ENCODE peak calls at places on chromosomes 6 and 20, in six cellular contexts. One of them, this sample, is unnamed.

GRCh38 chr20:5908981-5909380 is 41.4 kb downstream of the TRMT6 start:
- DNase-seq in HCT116: no peak
- DNase-seq in GM12878: no peak
- DNase-seq in SK-N-SH: no peak
- DNase-seq in H1: no peak
- DNase-seq in K562: no peak
- DNase-seq in this sample: no peak

GRCh38 chr20:58852559-58853271 is at the start of gene GNAS:
- DNase-seq in HCT116: no peak
- DNase-seq in GM12878: no peak
- DNase-seq in SK-N-SH: peak
- DNase-seq in H1: peak
- DNase-seq in K562: peak
- DNase-seq in this sample: peak

GRCh38 chr6:170269873-170270541 is 20.9 kb downstream of the DLL1 start:
- DNase-seq in HCT116: no peak
- DNase-seq in GM12878: no peak
- DNase-seq in SK-N-SH: no peak
- DNase-seq in H1: no peak
- DNase-seq in K562: no peak
- DNase-seq in this sample: no peak

GRCh38 chr6:8195040-8195713 is 92.8 kb upstream of the EEF1E1 start:
- DNase-seq in HCT116: peak
- DNase-seq in GM12878: no peak
- DNase-seq in SK-N-SH: peak
- DNase-seq in H1: no peak
- DNase-seq in K562: peak
- DNase-seq in this sample: no peak

GRCh38 chr20:35199696-35200095 is 26.8 kb upstream of the MMP24 start:
- DNase-seq in HCT116: no peak
- DNase-seq in GM12878: no peak
- DNase-seq in SK-N-SH: no peak
- DNase-seq in H1: no peak
- DNase-seq in K562: no peak
- DNase-seq in this sample: no peak

GRCh38 chr20:7856756-7857155 is 83.5 kb downstream of the HAO1 start:
- DNase-seq in HCT116: no peak
- DNase-seq in GM12878: no peak
- DNase-seq in SK-N-SH: no peak
- DNase-seq in H1: no peak
- DNase-seq in K562: no peak
- DNase-seq in this sample: no peak

GRCh38 chr6:28383235-28384142 is 16.1 kb downstream of the ZSCAN12 start:
- DNase-seq in HCT116: peak
- DNase-seq in GM12878: no peak
- DNase-seq in SK-N-SH: peak
- DNase-seq in H1: peak
- DNase-seq in K562: peak
- DNase-seq in this sample: peak

GRCh38 chr20:38748863-38749153 is 548 bp downstream of the ACTR5 start:
- DNase-seq in HCT116: peak
- DNase-seq in GM12878: no peak
- DNase-seq in SK-N-SH: no peak
- DNase-seq in H1: no peak
- DNase-seq in K562: peak
- DNase-seq in this sample: peak

GRCh38 chr6:44457606-44458005 is 70.1 kb downstream of the CDC5L start:
- DNase-seq in HCT116: no peak
- DNase-seq in GM12878: no peak
- DNase-seq in SK-N-SH: no peak
- DNase-seq in H1: no peak
- DNase-seq in K562: no peak
- DNase-seq in this sample: no peak

GRCh38 chr6:46090115-46091079 is 39.4 kb upstream of the ENPP4 start:
- DNase-seq in HCT116: peak
- DNase-seq in GM12878: peak
- DNase-seq in SK-N-SH: peak
- DNase-seq in H1: no peak
- DNase-seq in K562: peak
- DNase-seq in this sample: peak

GRCh38 chr6:33752139-33753015 is 5.7 kb upstream of the IP6K3 start:
- DNase-seq in HCT116: no peak
- DNase-seq in GM12878: no peak
- DNase-seq in SK-N-SH: no peak
- DNase-seq in H1: no peak
- DNase-seq in K562: no peak
- DNase-seq in this sample: no peak

GRCh38 chr6:129686941-129687627 is 22.9 kb downstream of the ARHGAP18 start:
- DNase-seq in HCT116: no peak
- DNase-seq in GM12878: peak
- DNase-seq in SK-N-SH: no peak
- DNase-seq in H1: no peak
- DNase-seq in K562: no peak
- DNase-seq in this sample: no peak

GRCh38 chr6:111661541-111662041 is 55.9 kb upstream of the TRAF3IP2 start:
- DNase-seq in HCT116: no peak
- DNase-seq in GM12878: no peak
- DNase-seq in SK-N-SH: no peak
- DNase-seq in H1: peak
- DNase-seq in K562: peak
- DNase-seq in this sample: peak

GRCh38 chr6:54579011-54579410 is 267.6 kb upstream of the FAM83B start:
- DNase-seq in HCT116: no peak
- DNase-seq in GM12878: no peak
- DNase-seq in SK-N-SH: no peak
- DNase-seq in H1: no peak
- DNase-seq in K562: no peak
- DNase-seq in this sample: no peak

GRCh38 chr6:155315516-155315871 is 1.2 kb upstream of the TFB1M start:
- DNase-seq in HCT116: no peak
- DNase-seq in GM12878: no peak
- DNase-seq in SK-N-SH: no peak
- DNase-seq in H1: no peak
- DNase-seq in K562: peak
- DNase-seq in this sample: no peak

GRCh38 chr20:53176133-53176532 is 204.0 kb downstream of the TSHZ2 start:
- DNase-seq in HCT116: no peak
- DNase-seq in GM12878: no peak
- DNase-seq in SK-N-SH: no peak
- DNase-seq in H1: no peak
- DNase-seq in K562: no peak
- DNase-seq in this sample: no peak

GRCh38 chr6:152721956-152722355 is 24.3 kb downstream of the MYCT1 start:
- DNase-seq in HCT116: no peak
- DNase-seq in GM12878: no peak
- DNase-seq in SK-N-SH: no peak
- DNase-seq in H1: no peak
- DNase-seq in K562: no peak
- DNase-seq in this sample: no peak

GRCh38 chr6:152726313-152726712 is 24.3 kb upstream of the VIP start:
- DNase-seq in HCT116: no peak
- DNase-seq in GM12878: no peak
- DNase-seq in SK-N-SH: no peak
- DNase-seq in H1: no peak
- DNase-seq in K562: no peak
- DNase-seq in this sample: no peak

GRCh38 chr6:152723398-152723797 is 25.7 kb downstream of the MYCT1 start:
- DNase-seq in HCT116: no peak
- DNase-seq in GM12878: no peak
- DNase-seq in SK-N-SH: no peak
- DNase-seq in H1: no peak
- DNase-seq in K562: no peak
- DNase-seq in this sample: no peak

GRCh38 chr6:152716322-152716721 is 18.6 kb downstream of the MYCT1 start:
- DNase-seq in HCT116: no peak
- DNase-seq in GM12878: no peak
- DNase-seq in SK-N-SH: no peak
- DNase-seq in H1: no peak
- DNase-seq in K562: no peak
- DNase-seq in this sample: no peak

DNA sequence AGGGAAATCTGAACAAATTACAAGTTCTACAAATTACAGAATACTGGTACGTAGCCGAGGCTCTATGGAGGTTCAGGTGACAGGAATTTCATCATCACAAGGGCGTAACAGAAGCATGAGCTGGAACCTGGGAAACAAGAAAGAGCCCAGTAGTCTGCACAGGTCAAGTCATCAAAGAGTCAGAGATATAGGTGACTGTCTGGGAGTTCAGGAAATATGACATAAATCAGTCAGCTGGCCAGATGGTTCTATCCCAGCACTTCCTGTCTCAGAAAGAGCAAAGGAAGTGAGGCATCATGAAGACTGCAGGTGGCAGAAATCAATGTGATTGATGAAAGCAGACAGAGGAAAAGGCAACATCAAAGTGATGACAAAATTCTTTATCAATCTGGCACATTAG is 23.3 kb downstream of the MYCT1 start:
- DNase-seq in HCT116: peak
- DNase-seq in GM12878: no peak
- DNase-seq in SK-N-SH: no peak
- DNase-seq in H1: no peak
- DNase-seq in K562: no peak
- DNase-seq in this sample: no peak
- TF ChIP-seq JUND in HCT116: peak
- TF ChIP-seq JUND in GM12878: no peak
- TF ChIP-seq JUND in SK-N-SH: no peak
- TF ChIP-seq JUND in H1: no peak
- TF ChIP-seq JUND in K562: no peak
- TF ChIP-seq JUND in this sample: no peak

DNA sequence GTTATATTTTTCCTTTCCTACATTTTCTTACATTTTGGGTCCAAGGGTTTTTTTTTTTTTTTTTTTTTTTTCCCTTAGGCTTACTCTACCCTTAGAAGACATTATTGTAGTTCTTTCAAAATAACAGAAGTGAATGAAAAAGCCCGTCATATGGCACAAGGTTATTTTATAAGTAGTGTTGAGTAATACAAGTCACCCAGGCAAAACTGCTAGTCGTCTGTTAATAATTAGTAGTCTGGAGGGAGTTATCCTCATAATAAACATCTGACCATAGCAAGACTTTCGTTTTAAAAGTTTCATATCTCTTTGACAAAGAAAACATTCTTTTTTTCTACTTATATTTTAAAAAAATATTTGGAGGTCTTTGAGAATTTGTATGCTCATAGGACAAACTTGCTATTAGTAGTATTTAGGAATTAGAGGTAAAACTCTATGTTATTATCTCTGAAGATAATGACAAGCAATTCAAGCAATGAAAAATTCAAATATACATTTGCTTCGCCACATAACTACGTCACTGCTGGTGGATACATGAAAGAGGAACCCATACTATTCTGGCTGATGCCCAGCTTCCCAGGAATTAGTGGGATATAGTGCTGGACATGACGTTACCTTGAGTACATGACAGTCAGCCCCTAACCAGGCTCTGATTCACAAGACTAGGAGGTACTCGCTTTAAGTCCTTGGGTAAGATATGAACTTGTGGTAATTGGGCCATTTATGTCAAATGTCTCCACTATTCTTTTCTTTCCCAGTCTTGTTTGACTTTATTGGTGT is 532.8 kb downstream of the GRIK2 start:
- DNase-seq in HCT116: no peak
- DNase-seq in GM12878: no peak
- DNase-seq in SK-N-SH: no peak
- DNase-seq in H1: no peak
- DNase-seq in K562: no peak
- DNase-seq in this sample: no peak
- TF ChIP-seq JUND in HCT116: no peak
- TF ChIP-seq JUND in GM12878: no peak
- TF ChIP-seq JUND in SK-N-SH: no peak
- TF ChIP-seq JUND in H1: no peak
- TF ChIP-seq JUND in K562: no peak
- TF ChIP-seq JUND in this sample: no peak

DNA sequence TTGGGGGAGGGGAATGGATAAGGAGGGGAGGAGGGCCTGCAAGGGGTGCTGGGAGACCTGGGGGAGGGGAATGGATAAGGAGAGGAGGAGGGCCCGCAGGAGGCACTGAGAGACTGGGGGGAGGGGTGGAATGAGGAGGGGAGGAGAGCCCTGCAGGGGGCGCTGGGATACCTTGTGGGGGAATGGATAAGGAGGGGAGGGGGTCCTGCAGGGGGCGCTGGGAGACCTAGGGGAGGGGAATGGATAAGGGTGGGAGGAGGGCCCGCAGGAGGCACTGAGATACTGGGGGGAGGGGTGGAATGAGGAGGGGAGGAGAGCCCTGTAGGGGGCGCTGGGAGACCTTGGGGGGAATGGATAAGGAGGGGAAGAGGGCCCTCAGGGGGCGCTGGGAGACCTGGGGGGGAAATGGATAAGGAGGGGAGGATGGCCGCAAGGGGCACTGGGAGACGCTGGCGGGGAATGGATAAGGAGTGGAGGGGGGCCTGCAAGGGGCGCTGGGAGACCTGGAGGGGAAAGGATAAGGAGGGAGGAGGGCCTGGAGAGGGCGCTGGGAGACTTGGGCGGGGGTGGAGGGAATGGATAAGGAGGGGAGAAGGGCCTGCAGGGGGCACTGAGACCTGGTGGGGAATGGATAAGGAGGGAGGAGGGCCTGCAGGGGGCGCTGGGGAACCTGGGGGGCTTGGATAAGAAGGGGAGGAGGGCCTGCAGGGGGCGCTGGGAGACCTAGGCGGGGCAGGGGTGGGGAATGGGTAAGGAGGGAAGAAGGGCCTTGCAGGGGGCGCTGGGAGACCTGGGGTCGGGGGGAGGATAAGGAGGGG is 1.3 kb upstream of the CTCFL start:
- DNase-seq in HCT116: peak
- DNase-seq in GM12878: no peak
- DNase-seq in SK-N-SH: peak
- DNase-seq in H1: no peak
- DNase-seq in K562: peak
- DNase-seq in this sample: no peak
- TF ChIP-seq JUND in HCT116: no peak
- TF ChIP-seq JUND in GM12878: no peak
- TF ChIP-seq JUND in SK-N-SH: no peak
- TF ChIP-seq JUND in H1: no peak
- TF ChIP-seq JUND in K562: no peak
- TF ChIP-seq JUND in this sample: no peak

DNA sequence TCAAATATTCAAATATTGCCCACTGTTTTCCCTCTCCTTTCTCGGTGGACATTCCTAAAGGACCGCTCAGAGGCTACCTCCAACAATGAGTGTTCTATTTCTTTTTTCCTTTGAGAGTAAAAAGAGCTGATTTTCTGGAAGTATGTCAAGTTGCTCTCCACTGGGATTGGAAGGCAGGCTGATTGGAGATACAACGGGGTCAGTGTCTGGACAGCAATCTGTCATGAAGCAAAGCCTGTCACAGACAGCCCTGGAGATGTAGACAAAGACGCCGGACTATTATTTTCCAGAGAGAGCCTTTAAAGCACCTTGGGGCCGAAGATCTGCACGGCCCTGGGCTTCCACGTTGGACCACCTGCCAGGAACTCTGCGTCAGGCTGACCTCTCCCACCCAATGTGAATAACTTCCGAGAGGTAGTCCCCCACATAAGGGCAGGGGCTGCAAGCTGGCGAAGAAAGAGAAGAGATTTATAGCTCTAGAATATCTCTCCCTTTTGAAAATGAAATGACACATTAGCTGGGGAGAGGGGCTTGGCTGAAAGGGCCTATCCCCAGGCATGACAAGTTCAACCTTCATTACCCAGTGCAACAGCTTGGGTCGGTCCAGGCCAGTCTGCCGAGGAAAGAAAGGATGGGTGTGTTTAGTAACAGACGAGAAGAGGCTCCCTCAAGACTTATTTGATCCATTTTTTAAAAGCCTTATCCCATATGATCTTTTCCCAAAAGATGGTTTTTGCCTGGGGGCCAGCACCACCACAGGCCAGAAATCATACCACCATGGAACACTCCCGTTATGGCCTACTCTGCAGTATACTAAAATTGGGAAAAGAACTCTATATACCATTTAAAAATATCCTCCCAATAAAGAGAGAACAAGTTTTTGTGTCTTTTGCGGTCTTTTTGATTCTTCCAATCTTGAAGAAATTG is 131.1 kb downstream of the OLIG3 start:
- DNase-seq in HCT116: no peak
- DNase-seq in GM12878: no peak
- DNase-seq in SK-N-SH: no peak
- DNase-seq in H1: no peak
- DNase-seq in K562: no peak
- DNase-seq in this sample: no peak
- TF ChIP-seq JUND in HCT116: no peak
- TF ChIP-seq JUND in GM12878: no peak
- TF ChIP-seq JUND in SK-N-SH: no peak
- TF ChIP-seq JUND in H1: no peak
- TF ChIP-seq JUND in K562: no peak
- TF ChIP-seq JUND in this sample: no peak